ENCODE peak calls at places on chromosomes 5 and 9, in seven cellular contexts. Y is suprapubic skin; F is mucosa of descending colon; C is CD4-positive, alpha-beta memory T cell; L is upper lobe of right lung; D is thoracic aorta; P is ascending aorta. T is an unnamed sample. For H3K9me3 and H3K4me1, the result is how much of the 10 kb centered on the place peaks cover.

GRCh38 chr9:121738969-121739368 is 87.5 kb downstream of the DAB2IP start:
- DNase-seq in D (peak), L (no peak), Y (no peak), P (peak), F (no peak), C (no peak), T (no peak)

GRCh38 chr9:20884985-20885593 is 146.4 kb downstream of the HACD4 start:
- DNase-seq in Y (peak), F (peak), L (no peak), D (peak), P (no peak), C (peak), T (peak)

GRCh38 chr9:136968333-136969127 is 8.8 kb upstream of the PTGDS start:
- DNase-seq in D (no peak), Y (no peak), P (no peak), L (no peak), C (no peak), F (no peak), T (no peak)

GRCh38 chr5:114185274-114185673 is 176.6 kb upstream of the KCNN2 start:
- DNase-seq in C (no peak), F (no peak), D (no peak), L (no peak), P (no peak), Y (no peak), T (no peak)

GRCh38 chr9:86563350-86563749 is 209.1 kb upstream of the TUT7 start:
- DNase-seq in P (no peak), F (no peak), Y (no peak), C (no peak), L (no peak), D (no peak), T (no peak)

GRCh38 chr9:4298255-4299005 is 1.4 kb downstream of the GLIS3 start:
- DNase-seq in Y (peak), C (no peak), P (peak), L (peak), F (no peak), D (peak), T (peak)

GRCh38 chr5:139848508-139849100 is 53.0 kb downstream of the PSD2 start:
- DNase-seq in C (no peak), L (peak), F (peak), D (no peak), Y (no peak), P (no peak), T (no peak)

GRCh38 chr5:68449380-68449779 is 233.8 kb downstream of the PIK3R1 start:
- DNase-seq in D (peak), C (no peak), L (no peak), Y (no peak), P (peak), F (no peak), T (no peak)

GRCh38 chr9:70403166-70403565 is 11.3 kb downstream of the KLF9 start:
- DNase-seq in P (no peak), Y (no peak), L (no peak), C (no peak), F (no peak), D (no peak), T (no peak)

GRCh38 chr5:137731201-137731600 is 4.7 kb downstream of the KLHL3 start:
- DNase-seq in D (no peak), L (no peak), F (no peak), C (no peak), Y (no peak), P (no peak), T (no peak)

GRCh38 chr9:78491402-78491801 is 194.5 kb downstream of the PSAT1 start:
- DNase-seq in P (no peak), C (no peak), Y (no peak), L (no peak), F (no peak), D (no peak), T (no peak)

GRCh38 chr5:77145666-77146065 is 58.6 kb upstream of the ZBED3 start:
- DNase-seq in C (no peak), L (no peak), D (no peak), Y (no peak), F (no peak), P (no peak), T (no peak)

GRCh38 chr5:149324639-149325038 is 20.7 kb upstream of the GRPEL2 start:
- DNase-seq in F (no peak), Y (no peak), C (no peak), L (no peak), P (no peak), D (no peak), T (no peak)

GRCh38 chr5:138241688-138242547 is 28.8 kb upstream of the CDC23 start:
- DNase-seq in D (no peak), P (no peak), Y (no peak), L (peak), C (peak), F (peak), T (peak)

GRCh38 chr9:90801507-90802289 is at the start of gene SYK:
- DNase-seq in Y (no peak), F (peak), C (no peak), D (no peak), P (no peak), L (peak), T (peak)

GRCh38 chr9:86731511-86731993 is 215.8 kb downstream of the GAS1 start:
- DNase-seq in P (no peak), C (no peak), F (no peak), Y (no peak), D (no peak), L (no peak), T (no peak)

GRCh38 chr9:6557883-6558282 is 87.6 kb downstream of the GLDC start:
- DNase-seq in Y (no peak), P (no peak), C (no peak), D (no peak), F (no peak), L (no peak), T (no peak)

GRCh38 chr5:153742071-153742470 is 251.6 kb downstream of the GRIA1 start:
- DNase-seq in F (no peak), P (no peak), D (no peak), Y (no peak), C (no peak), L (no peak), T (no peak)

GRCh38 chr9:108476574-108476973 is 379.2 kb downstream of the ACTL7B start:
- DNase-seq in D (no peak), P (no peak), C (no peak), L (no peak), F (no peak), Y (no peak), T (no peak)

GRCh38 chr9:93167838-93168237 is 16.1 kb upstream of the WNK2 start:
- DNase-seq in F (no peak), C (no peak), D (no peak), L (no peak), Y (no peak), P (no peak), T (no peak)

GRCh38 chr9:83978992-83979811 is 813 bp downstream of the HNRNPK start:
- DNase-seq in F (peak), D (peak), P (peak), C (peak), L (peak), Y (peak), T (peak)

GRCh38 chr9:82140471-82140870 is 151.9 kb downstream of the SPATA31D1 start:
- DNase-seq in D (no peak), L (no peak), P (no peak), Y (no peak), C (no peak), F (no peak), T (no peak)

GRCh38 chr5:12793373-12793772 is 889.1 kb upstream of the CTNND2 start:
- DNase-seq in P (no peak), Y (no peak), F (no peak), L (no peak), D (no peak), C (no peak), T (no peak)
- H3K9me3 ChIP-seq in P (under half), Y (under half), F (half or more), L (under half), D (under half), C (under half), T (under half)

GRCh38 chr5:178995341-178995690 is 196 bp upstream of the GRM6 start:
- DNase-seq in Y (no peak), L (no peak), C (no peak), D (no peak), P (no peak), F (no peak), T (no peak)

GRCh38 chr5:178993955-178994579 is 1.1 kb downstream of the GRM6 start:
- DNase-seq in D (no peak), Y (no peak), P (no peak), C (no peak), L (no peak), F (no peak), T (no peak)

GRCh38 chr5:178993236-178993765 is 1.8 kb downstream of the GRM6 start:
- DNase-seq in L (no peak), D (no peak), F (no peak), P (no peak), Y (no peak), C (no peak), T (no peak)

GRCh38 chr5:178996156-178996555 is 1.0 kb upstream of the GRM6 start:
- DNase-seq in D (no peak), L (no peak), F (no peak), Y (no peak), C (no peak), P (no peak), T (no peak)

GRCh38 chr5:178994580-178995340 is at the start of gene GRM6:
- DNase-seq in L (no peak), C (no peak), Y (no peak), P (no peak), D (no peak), F (no peak), T (no peak)
- H3K4me3 ChIP-seq in L (no peak), C (no peak), Y (peak), P (no peak), D (no peak), F (no peak), T (no peak)

DNA sequence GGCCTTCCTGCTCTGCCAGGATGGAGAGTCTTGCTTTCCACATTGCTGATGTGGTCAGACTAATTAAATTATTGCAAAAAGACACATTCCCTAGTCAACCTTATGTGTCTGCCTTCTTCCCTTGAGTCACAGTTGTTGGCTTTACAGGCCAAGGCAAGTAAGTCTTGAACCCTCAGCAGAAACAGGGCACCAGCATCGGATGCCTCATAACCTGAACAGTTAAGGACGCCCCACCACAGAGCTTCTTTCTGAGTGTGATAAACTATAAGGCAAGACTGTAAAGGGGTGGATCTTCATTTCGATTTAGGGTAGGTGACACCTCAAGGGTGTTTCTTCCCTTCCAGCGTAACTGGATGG is 670 bp upstream of the KIF2A start:
- DNase-seq in P (no peak), F (no peak), Y (no peak), C (no peak), D (no peak), L (no peak), T (no peak)
- H3K4me1 ChIP-seq in P (under half), F (under half), Y (under half), C (under half), D (under half), L (under half), T (under half)

DNA sequence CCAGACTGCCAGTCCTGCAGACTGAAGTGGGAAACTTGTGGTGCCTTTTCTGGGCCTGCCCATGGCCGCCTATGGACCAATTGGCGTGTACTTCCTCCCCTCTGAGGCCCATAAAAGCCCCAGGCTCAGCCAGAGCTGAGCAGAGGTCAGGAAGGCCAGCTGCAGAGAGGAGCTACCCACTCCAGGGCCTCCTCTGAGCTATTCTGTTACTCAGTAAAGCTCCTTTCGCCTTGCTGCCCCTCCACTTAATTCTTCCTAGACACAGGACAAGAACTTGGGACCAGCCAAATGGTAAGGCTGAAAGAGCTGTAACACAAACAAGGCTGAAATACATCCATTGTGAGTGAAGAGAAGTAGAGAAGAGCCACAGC is 106.4 kb downstream of the C9orf50 start:
- DNase-seq in D (no peak), L (no peak), P (no peak), C (no peak), F (no peak), Y (peak), T (no peak)
- H3K9me3 ChIP-seq in D (under half), L (under half), P (under half), C (under half), F (under half), Y (under half), T (under half)

GRCh38 chr9:89315482-89315881 is 2.8 kb upstream of the SECISBP2 start:
- DNase-seq in Y (no peak), C (no peak), L (no peak), F (no peak), P (no peak), D (no peak), T (no peak)

GRCh38 chr9:89314955-89315354 is 3.3 kb upstream of the SECISBP2 start:
- DNase-seq in F (no peak), Y (no peak), D (no peak), C (no peak), P (no peak), L (no peak), T (no peak)

GRCh38 chr9:89312154-89312616 is 1.2 kb downstream of the CKS2 start:
- DNase-seq in D (no peak), P (no peak), C (no peak), L (no peak), F (no peak), Y (no peak), T (no peak)

GRCh38 chr9:89311346-89312153 is 555 bp downstream of the CKS2 start:
- DNase-seq in C (peak), P (no peak), L (peak), Y (no peak), F (no peak), D (no peak), T (no peak)

GRCh38 chr9:89313842-89314241 is 2.8 kb downstream of the CKS2 start:
- DNase-seq in C (no peak), P (no peak), L (no peak), F (no peak), Y (no peak), D (no peak), T (no peak)
- H3K4me3 ChIP-seq in C (no peak), P (no peak), L (no peak), F (no peak), Y (no peak), D (no peak), T (peak)

GRCh38 chr5:134088291-134088690 is 26.2 kb upstream of the TCF7 start:
- DNase-seq in P (no peak), Y (no peak), D (no peak), F (no peak), L (no peak), C (no peak), T (no peak)
- H3K4me1 ChIP-seq in P (under half), Y (under half), D (under half), F (under half), L (under half), C (half or more), T (half or more)

GRCh38 chr5:165616550-165617430 is 2111.4 kb downstream of the MAT2B start:
- DNase-seq in C (no peak), D (no peak), Y (no peak), F (no peak), L (no peak), P (no peak), T (no peak)
- H3K9me3 ChIP-seq in C (under half), D (under half), Y (under half), F (under half), L (under half), P (under half), T (under half)

GRCh38 chr5:38994329-38994927 is 79.8 kb downstream of the RICTOR start:
- DNase-seq in P (no peak), C (peak), Y (no peak), F (no peak), D (no peak), L (no peak), T (peak)
- H3K4me3 ChIP-seq in P (no peak), C (no peak), Y (no peak), F (no peak), D (no peak), L (no peak), T (no peak)

GRCh38 chr5:10441992-10442435 is 335 bp downstream of the ROPN1L start:
- DNase-seq in D (no peak), P (no peak), C (no peak), F (no peak), L (no peak), Y (no peak), T (no peak)

GRCh38 chr5:10441083-10441991 is at the start of gene ROPN1L:
- DNase-seq in L (peak), C (peak), D (peak), Y (peak), P (peak), F (peak), T (peak)

GRCh38 chr5:10440367-10440990 is 1.2 kb upstream of the ROPN1L start:
- DNase-seq in P (no peak), F (no peak), C (no peak), Y (no peak), L (no peak), D (no peak), T (no peak)

GRCh38 chr5:10445352-10445751 is 3.7 kb downstream of the ROPN1L start:
- DNase-seq in L (no peak), Y (no peak), C (peak), D (no peak), F (no peak), P (no peak), T (peak)

GRCh38 chr5:10442581-10442980 is 902 bp downstream of the ROPN1L start:
- DNase-seq in C (no peak), L (no peak), D (no peak), F (no peak), Y (no peak), P (no peak), T (no peak)
- H3K4me1 ChIP-seq in C (half or more), L (under half), D (under half), F (under half), Y (under half), P (under half), T (half or more)